ENCODE peak calls at places on chromosomes 11 and 22, in seven cellular contexts. One of them, this sample, is unnamed.

GRCh38 chr22:25780673-25781072 is 38.7 kb downstream of the MYO18B start:
- DNase-seq in AG04450: no peak
- DNase-seq in mesenteric fat pad: no peak
- DNase-seq in NCI-H1092: peak; percentile 63
- DNase-seq in astrocyte: no peak
- DNase-seq in mucosa of descending colon: no peak
- DNase-seq in CD4-positive, CD25-positive, alpha-beta regulatory T cell: no peak
- DNase-seq in this sample: no peak

GRCh38 chr11:106706355-106706754 is 311.9 kb downstream of the GUCY1A2 start:
- DNase-seq in CD4-positive, CD25-positive, alpha-beta regulatory T cell: no peak
- DNase-seq in astrocyte: peak; percentile 83
- DNase-seq in mucosa of descending colon: no peak
- DNase-seq in AG04450: peak; percentile 13
- DNase-seq in NCI-H1092: no peak
- DNase-seq in mesenteric fat pad: no peak
- DNase-seq in this sample: no peak

GRCh38 chr11:15911377-15912044 is 444.8 kb downstream of the SOX6 start:
- DNase-seq in astrocyte: no peak
- DNase-seq in CD4-positive, CD25-positive, alpha-beta regulatory T cell: no peak
- DNase-seq in mucosa of descending colon: no peak
- DNase-seq in AG04450: peak; percentile 46
- DNase-seq in mesenteric fat pad: peak; percentile 89
- DNase-seq in NCI-H1092: peak; percentile 23
- DNase-seq in this sample: no peak

GRCh38 chr11:74507582-74507981 is 14.1 kb upstream of the LIPT2 start:
- DNase-seq in mucosa of descending colon: no peak
- DNase-seq in NCI-H1092: no peak
- DNase-seq in AG04450: no peak
- DNase-seq in astrocyte: no peak
- DNase-seq in CD4-positive, CD25-positive, alpha-beta regulatory T cell: no peak
- DNase-seq in mesenteric fat pad: no peak
- DNase-seq in this sample: no peak

GRCh38 chr11:7032692-7033091 is 12.4 kb downstream of the NLRP14 start:
- DNase-seq in mesenteric fat pad: no peak
- DNase-seq in NCI-H1092: no peak
- DNase-seq in AG04450: no peak
- DNase-seq in astrocyte: no peak
- DNase-seq in mucosa of descending colon: no peak
- DNase-seq in CD4-positive, CD25-positive, alpha-beta regulatory T cell: no peak
- DNase-seq in this sample: no peak

GRCh38 chr11:71998649-71999310 is at the start of gene IL18BP:
- DNase-seq in mesenteric fat pad: no peak
- DNase-seq in astrocyte: no peak
- DNase-seq in NCI-H1092: no peak
- DNase-seq in CD4-positive, CD25-positive, alpha-beta regulatory T cell: peak; percentile 81
- DNase-seq in AG04450: no peak
- DNase-seq in mucosa of descending colon: peak; percentile 34
- DNase-seq in this sample: no peak

GRCh38 chr11:102613455-102613854 is 11.7 kb downstream of the MMP20 start:
- DNase-seq in CD4-positive, CD25-positive, alpha-beta regulatory T cell: no peak
- DNase-seq in NCI-H1092: no peak
- DNase-seq in mucosa of descending colon: no peak
- DNase-seq in AG04450: no peak
- DNase-seq in mesenteric fat pad: no peak
- DNase-seq in astrocyte: no peak
- DNase-seq in this sample: no peak

GRCh38 chr11:133955945-133956421 is 785 bp downstream of the IGSF9B start:
- DNase-seq in CD4-positive, CD25-positive, alpha-beta regulatory T cell: peak; percentile 18
- DNase-seq in astrocyte: no peak
- DNase-seq in AG04450: no peak
- DNase-seq in NCI-H1092: no peak
- DNase-seq in mucosa of descending colon: no peak
- DNase-seq in mesenteric fat pad: no peak
- DNase-seq in this sample: no peak

GRCh38 chr11:28228196-28228595 is 120.0 kb downstream of the METTL15 start:
- DNase-seq in NCI-H1092: no peak
- DNase-seq in AG04450: no peak
- DNase-seq in mesenteric fat pad: no peak
- DNase-seq in astrocyte: peak; percentile 56
- DNase-seq in CD4-positive, CD25-positive, alpha-beta regulatory T cell: no peak
- DNase-seq in mucosa of descending colon: no peak
- DNase-seq in this sample: no peak

GRCh38 chr22:29742319-29742718 is 22.5 kb downstream of the CABP7 start:
- DNase-seq in mesenteric fat pad: no peak
- DNase-seq in mucosa of descending colon: no peak
- DNase-seq in CD4-positive, CD25-positive, alpha-beta regulatory T cell: no peak
- DNase-seq in astrocyte: no peak
- DNase-seq in AG04450: no peak
- DNase-seq in NCI-H1092: no peak
- DNase-seq in this sample: no peak

GRCh38 chr11:33135216-33135615 is 26.1 kb downstream of the CSTF3 start:
- DNase-seq in CD4-positive, CD25-positive, alpha-beta regulatory T cell: no peak
- DNase-seq in mucosa of descending colon: no peak
- DNase-seq in AG04450: peak; percentile 72
- DNase-seq in astrocyte: peak; percentile 76
- DNase-seq in mesenteric fat pad: no peak
- DNase-seq in NCI-H1092: no peak
- DNase-seq in this sample: no peak

GRCh38 chr11:15707971-15708370 is 593.2 kb downstream of the INSC start:
- DNase-seq in astrocyte: peak; percentile 32
- DNase-seq in mucosa of descending colon: peak; percentile 53
- DNase-seq in CD4-positive, CD25-positive, alpha-beta regulatory T cell: no peak
- DNase-seq in NCI-H1092: peak; percentile 62
- DNase-seq in AG04450: no peak
- DNase-seq in mesenteric fat pad: no peak
- DNase-seq in this sample: no peak

GRCh38 chr22:30015846-30016245 is 64.4 kb upstream of the HORMAD2 start:
- DNase-seq in AG04450: peak; percentile 81
- DNase-seq in CD4-positive, CD25-positive, alpha-beta regulatory T cell: no peak
- DNase-seq in NCI-H1092: no peak
- DNase-seq in astrocyte: peak; percentile 87
- DNase-seq in mesenteric fat pad: no peak
- DNase-seq in mucosa of descending colon: no peak
- DNase-seq in this sample: no peak